ENCODE peak calls at places on chromosomes 13 and 19, in five cellular contexts. G is IMR-90, W is heart left ventricle, Q is esophagus muscularis mucosa, K is endothelial cell of umbilical vein. Y is an unnamed sample.

GRCh38 chr13:62040078-62040477 is 624.4 kb upstream of the PCDH20 start:
- DNase-seq in G (no peak), W (no peak), Q (no peak), K (no peak), Y (no peak)

GRCh38 chr13:112182831-112183543 is 116.0 kb downstream of the SOX1 start:
- DNase-seq in G (no peak), W (no peak), Q (no peak), K (no peak), Y (no peak)

GRCh38 chr13:58823701-58824100 is 1192.2 kb downstream of the PCDH17 start:
- DNase-seq in G (no peak), W (no peak), Q (no peak), K (no peak), Y (no peak)

GRCh38 chr19:34881982-34882381 is 44.7 kb upstream of the ZNF30 start:
- DNase-seq in G (peak), W (no peak), Q (no peak), K (no peak), Y (no peak)

GRCh38 chr19:16233081-16233776 is 35.5 kb downstream of the AP1M1 start:
- DNase-seq in G (no peak), W (no peak), Q (no peak), K (no peak), Y (no peak)

GRCh38 chr13:35093356-35093755 is 151.3 kb downstream of the NBEA start:
- DNase-seq in G (no peak), W (no peak), Q (no peak), K (no peak), Y (no peak)

GRCh38 chr13:73578251-73578875 is 519.6 kb downstream of the KLF5 start:
- DNase-seq in G (peak), W (no peak), Q (no peak), K (no peak), Y (no peak)

GRCh38 chr19:16458391-16459128 is 13.2 kb downstream of the EPS15L1 start:
- DNase-seq in G (no peak), W (no peak), Q (no peak), K (no peak), Y (peak)

GRCh38 chr19:49889687-49890348 is 6.9 kb downstream of the IL4I1 start:
- DNase-seq in G (peak), W (peak), Q (peak), K (peak), Y (peak)

GRCh38 chr13:93709511-93710244 is 483.1 kb downstream of the GPC6 start:
- DNase-seq in G (no peak), W (no peak), Q (no peak), K (no peak), Y (no peak)

GRCh38 chr13:45339867-45340266 is 1.1 kb downstream of the TPT1 start:
- DNase-seq in G (no peak), W (no peak), Q (no peak), K (no peak), Y (peak)

GRCh38 chr19:3047307-3048189 is 14.7 kb downstream of the TLE5 start:
- DNase-seq in G (peak), W (peak), Q (peak), K (peak), Y (peak)
- TF ChIP-seq POLR2A in G (no peak), W (peak), Q (no peak), K (no peak), Y (no peak)

DNA sequence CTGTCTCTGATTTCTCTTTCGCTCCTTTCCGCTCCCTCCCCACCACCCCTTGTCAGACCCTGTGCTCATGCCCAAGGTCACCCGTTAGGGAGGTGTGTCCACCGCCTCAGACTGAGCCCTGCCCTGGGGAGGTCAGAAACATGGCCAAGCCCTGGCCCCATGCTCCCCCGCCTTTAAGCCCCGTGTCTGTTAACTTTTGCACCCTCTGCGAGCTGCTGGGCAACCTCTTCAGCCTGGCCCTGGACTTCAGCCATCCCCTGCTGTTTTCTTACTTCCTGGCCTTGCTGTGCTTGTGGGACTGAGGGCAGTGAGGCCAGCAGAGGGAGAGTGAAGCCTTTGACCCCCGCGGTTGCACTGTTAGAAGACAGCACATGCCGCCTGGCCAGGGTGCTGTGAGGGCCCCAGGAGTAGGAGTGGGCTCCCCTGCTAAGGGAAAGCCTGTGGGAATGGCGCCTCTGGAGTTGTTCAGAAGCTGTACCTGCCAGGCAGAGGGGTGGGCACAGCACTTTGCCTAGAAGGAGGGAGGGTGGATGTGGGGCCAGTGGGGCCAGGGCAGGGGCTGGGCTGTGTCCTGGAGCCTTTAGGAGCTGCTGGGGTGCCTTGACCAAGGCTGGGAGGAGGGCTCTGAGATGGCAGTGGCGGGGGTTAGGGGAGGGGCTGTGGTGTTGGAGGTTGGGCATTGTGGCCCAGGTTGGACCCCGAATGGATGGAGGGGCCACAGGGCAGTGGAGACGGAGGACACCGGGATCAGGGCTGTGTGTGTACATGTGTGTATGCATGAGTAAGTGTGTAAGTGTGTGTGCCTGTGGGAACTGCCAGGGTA is 7.9 kb downstream of the UPF1 start:
- DNase-seq in G (no peak), W (no peak), Q (no peak), K (peak), Y (no peak)
- TF ChIP-seq POLR2A in G (no peak), W (no peak), Q (no peak), K (no peak), Y (no peak)

DNA sequence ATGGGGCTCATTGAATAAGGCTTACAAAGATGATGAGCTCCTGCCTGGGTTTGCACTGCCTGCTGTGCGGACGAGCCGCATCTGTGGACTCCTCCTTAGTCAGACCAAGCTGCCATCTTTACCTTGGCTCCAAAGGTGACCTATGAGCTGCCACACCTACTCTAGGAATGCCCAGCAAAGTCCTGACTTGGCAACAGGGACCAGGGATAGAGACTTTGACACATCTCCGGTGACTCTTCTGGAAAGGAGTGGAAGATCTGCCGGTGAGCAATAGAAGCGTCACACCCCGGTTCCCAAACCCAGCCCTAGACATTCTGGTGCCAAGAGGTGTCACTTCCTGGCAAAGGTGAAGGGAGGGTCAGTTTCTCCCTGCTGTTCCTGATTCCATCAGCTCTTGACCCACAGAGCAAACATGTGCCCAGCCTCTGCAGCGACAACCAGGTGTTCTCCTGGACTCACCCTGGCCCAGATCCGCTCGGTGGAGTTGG is 50.2 kb upstream of the GTF3A start:
- DNase-seq in G (no peak), W (no peak), Q (no peak), K (no peak), Y (no peak)
- TF ChIP-seq POLR2A in G (no peak), W (no peak), Q (no peak), K (no peak), Y (peak)

GRCh38 chr19:45469132-45469834 is 1.5 kb downstream of the FOSB start:
- DNase-seq in G (peak), W (peak), Q (peak), K (peak), Y (peak)
- TF ChIP-seq POLR2A in G (no peak), W (peak), Q (peak), K (no peak), Y (peak)

DNA sequence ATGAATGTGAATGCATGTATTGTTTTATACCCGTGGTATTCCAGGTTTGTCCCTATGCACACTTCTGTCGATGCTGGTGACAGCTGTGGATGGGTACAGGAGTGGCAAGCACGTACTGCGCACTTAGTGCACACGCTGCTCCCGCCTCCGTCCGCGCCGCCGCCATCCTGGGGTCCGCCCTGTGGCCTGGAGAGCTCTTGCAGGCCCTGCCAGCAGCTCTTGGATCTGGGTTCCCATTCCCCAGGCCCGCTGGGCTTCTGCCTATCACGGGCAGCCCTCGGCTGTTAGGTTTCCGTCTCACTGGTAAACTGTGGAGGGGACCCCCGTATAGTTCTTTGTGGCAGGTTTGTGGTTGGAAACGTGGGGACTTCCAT is 4.0 kb downstream of the GNA11 start:
- DNase-seq in G (no peak), W (no peak), Q (no peak), K (peak), Y (peak)
- TF ChIP-seq POLR2A in G (no peak), W (no peak), Q (no peak), K (no peak), Y (no peak)

GRCh38 chr19:47608074-47608907 is 643 bp upstream of the BICRA start:
- DNase-seq in G (peak), W (peak), Q (peak), K (peak), Y (peak)

GRCh38 chr19:47610546-47610894 is 1.6 kb downstream of the BICRA start:
- DNase-seq in G (no peak), W (no peak), Q (no peak), K (no peak), Y (no peak)

GRCh38 chr19:47609885-47610545 is 1.1 kb downstream of the BICRA start:
- DNase-seq in G (peak), W (peak), Q (no peak), K (peak), Y (peak)

GRCh38 chr19:47607564-47608073 is 1.3 kb upstream of the BICRA start:
- DNase-seq in G (no peak), W (no peak), Q (no peak), K (no peak), Y (no peak)

DNA sequence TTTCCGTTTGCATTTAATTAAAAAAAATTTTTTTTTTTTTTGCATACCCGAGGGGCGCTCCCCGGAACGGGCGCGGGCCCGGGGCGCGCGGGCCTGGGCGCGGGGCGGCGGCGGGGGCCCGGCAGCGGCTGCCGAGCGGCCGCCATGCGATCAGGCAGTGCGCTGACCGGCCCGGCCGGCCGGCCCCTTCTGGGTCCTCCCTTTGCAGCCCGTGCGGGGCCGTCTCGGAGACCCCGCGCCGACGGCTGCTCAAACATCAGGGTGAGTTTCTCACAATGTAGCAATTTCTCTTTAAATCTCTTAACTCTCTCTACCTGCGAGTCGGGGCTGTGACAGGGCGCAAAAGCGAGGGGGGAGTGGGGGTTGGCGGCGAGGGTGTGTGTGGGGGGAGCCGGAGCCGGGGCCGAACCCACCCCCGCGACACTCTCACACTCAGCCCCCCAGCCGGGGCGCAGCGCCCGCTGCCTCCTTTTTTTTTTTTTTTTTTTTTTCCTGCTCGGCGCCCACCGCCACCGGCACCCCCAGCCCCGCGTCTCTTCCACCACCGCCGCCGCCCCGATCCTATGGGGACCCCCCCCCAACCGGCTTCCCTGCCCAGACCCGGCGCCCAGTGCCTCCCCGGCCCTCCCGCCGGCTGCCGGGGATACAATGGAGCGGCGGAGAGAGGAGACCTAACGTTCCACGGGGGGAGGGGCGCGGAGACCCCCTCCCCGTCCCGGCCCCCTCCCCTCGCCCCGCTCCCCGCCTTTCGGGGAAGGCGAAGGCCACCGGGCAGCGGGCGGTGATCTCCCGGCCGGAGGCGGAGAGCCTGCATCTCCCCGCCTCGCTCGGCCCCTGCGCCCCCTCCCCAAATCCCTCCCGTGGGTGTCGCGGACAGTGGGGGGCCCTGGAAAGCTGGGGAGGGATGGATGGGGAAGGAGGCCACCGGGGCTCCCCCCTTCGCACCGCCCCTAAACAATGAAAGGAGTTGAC is at the start of gene BICRA:
- DNase-seq in G (peak), W (peak), Q (peak), K (peak), Y (peak)
- TF ChIP-seq POLR2A in G (no peak), W (no peak), Q (peak), K (no peak), Y (peak)

GRCh38 chr19:38930776-38931761 is at the start of gene MRPS12:
- DNase-seq in G (peak), W (peak), Q (peak), K (peak), Y (peak)
- TF ChIP-seq POLR2A in G (peak), W (peak), Q (no peak), K (peak), Y (peak)

Y was measured in Peyer's patch.